ENCODE peak calls at places on chromosomes 7 and 10, in four cellular contexts. One of them, this sample, is unnamed.
A peak's percentile ranks its signal among the peaks of the same experiment; 100 is the strongest.

GRCh38 chr10:5573968-5574641 is 49.3 kb downstream of the CALML3 start:
- DNase-seq in IMR-90: peak; percentile 59
- DNase-seq in choroid plexus epithelial cell: peak; percentile 44
- DNase-seq in Right ventricle myocardium inferior: no peak
- DNase-seq in this sample: peak; percentile 47

GRCh38 chr7:88306590-88307048 is at the start of gene STEAP4:
- DNase-seq in IMR-90: peak; percentile 0
- DNase-seq in choroid plexus epithelial cell: peak; percentile 70
- DNase-seq in Right ventricle myocardium inferior: peak; percentile 93
- DNase-seq in this sample: peak; percentile 68

GRCh38 chr10:23610626-23611307 is 171.9 kb downstream of the OTUD1 start:
- DNase-seq in IMR-90: no peak
- DNase-seq in choroid plexus epithelial cell: no peak
- DNase-seq in Right ventricle myocardium inferior: no peak
- DNase-seq in this sample: no peak

GRCh38 chr7:85770332-85770731 is 583.5 kb upstream of the SEMA3D start:
- DNase-seq in IMR-90: no peak
- DNase-seq in choroid plexus epithelial cell: peak; percentile 33
- DNase-seq in Right ventricle myocardium inferior: no peak
- DNase-seq in this sample: peak; percentile 10

GRCh38 chr10:74072503-74072902 is 74.6 kb downstream of the VCL start:
- DNase-seq in IMR-90: peak; percentile 59
- DNase-seq in choroid plexus epithelial cell: peak; percentile 64
- DNase-seq in Right ventricle myocardium inferior: no peak
- DNase-seq in this sample: peak; percentile 82

GRCh38 chr7:128108641-128109423 is 77.6 kb upstream of the LRRC4 start:
- DNase-seq in IMR-90: no peak
- DNase-seq in choroid plexus epithelial cell: no peak
- DNase-seq in Right ventricle myocardium inferior: no peak
- DNase-seq in this sample: no peak

GRCh38 chr10:128275405-128275804 is 149.2 kb upstream of the MKI67 start:
- DNase-seq in IMR-90: no peak
- DNase-seq in choroid plexus epithelial cell: no peak
- DNase-seq in Right ventricle myocardium inferior: no peak
- DNase-seq in this sample: no peak

GRCh38 chr7:111872837-111873646 is 310.8 kb upstream of the IMMP2L start:
- DNase-seq in IMR-90: no peak
- DNase-seq in choroid plexus epithelial cell: no peak
- DNase-seq in Right ventricle myocardium inferior: no peak
- DNase-seq in this sample: no peak

GRCh38 chr7:45890125-45890901 is 2.0 kb downstream of the IGFBP1 start:
- DNase-seq in IMR-90: no peak
- DNase-seq in choroid plexus epithelial cell: no peak
- DNase-seq in Right ventricle myocardium inferior: no peak
- DNase-seq in this sample: no peak

GRCh38 chr10:127916826-127917225 is 9.9 kb downstream of the PTPRE start:
- DNase-seq in IMR-90: no peak
- DNase-seq in choroid plexus epithelial cell: no peak
- DNase-seq in Right ventricle myocardium inferior: no peak
- DNase-seq in this sample: no peak

GRCh38 chr7:26574476-26574875 is 282.8 kb downstream of the SNX10 start:
- DNase-seq in IMR-90: no peak
- DNase-seq in choroid plexus epithelial cell: no peak
- DNase-seq in Right ventricle myocardium inferior: no peak
- DNase-seq in this sample: no peak

GRCh38 chr10:92712016-92712889 is 22.5 kb downstream of the HHEX start:
- DNase-seq in IMR-90: peak; percentile 40
- DNase-seq in choroid plexus epithelial cell: peak; percentile 58
- DNase-seq in Right ventricle myocardium inferior: no peak
- DNase-seq in this sample: peak; percentile 83

GRCh38 chr7:22572292-22572691 is 72.3 kb upstream of the STEAP1B start:
- DNase-seq in IMR-90: no peak
- DNase-seq in choroid plexus epithelial cell: no peak
- DNase-seq in Right ventricle myocardium inferior: no peak
- DNase-seq in this sample: no peak